ENCODE peak calls at places on chromosome 14, in ten cellular contexts. D is NCI-H345, Y is epithelial cell of esophagus, J is CD14-positive monocyte, Q is islet precursor cell, R is T-helper 9 cell, N is SW 1271, X is stomach, W is WTC11, A is posterior cingulate gyrus. O is an unnamed sample.

GRCh38 chr14:100592461-100592871 is 5.2 kb upstream of the BEGAIN start:
- DNase-seq in D (no peak), Y (no peak), J (peak), Q (no peak), R (no peak), N (no peak), X (no peak), W (peak), A (peak), O (no peak)

GRCh38 chr14:79514700-79515099 is 696.6 kb downstream of the DIO2 start:
- DNase-seq in D (no peak), Y (peak), J (no peak), Q (peak), R (no peak), N (no peak), X (no peak), W (no peak), A (no peak), O (no peak)

GRCh38 chr14:71029236-71029781 is 122.0 kb downstream of the PCNX1 start:
- DNase-seq in D (no peak), Y (no peak), J (no peak), Q (no peak), R (no peak), N (no peak), X (no peak), W (no peak), A (no peak), O (no peak)

GRCh38 chr14:99592933-99593753 is 10.9 kb downstream of the CCDC85C start:
- DNase-seq in D (no peak), Y (no peak), J (no peak), Q (no peak), R (no peak), N (no peak), X (no peak), W (no peak), A (peak), O (no peak)

GRCh38 chr14:59018978-59019377 is 169.5 kb upstream of the DAAM1 start:
- DNase-seq in D (no peak), Y (peak), J (no peak), Q (peak), R (no peak), N (no peak), X (no peak), W (peak), A (no peak), O (no peak)

GRCh38 chr14:90024910-90025309 is 36.9 kb upstream of the KCNK13 start:
- DNase-seq in D (no peak), Y (no peak), J (no peak), Q (no peak), R (no peak), N (no peak), X (no peak), W (no peak), A (no peak), O (no peak)

GRCh38 chr14:65069874-65070709 is 32.2 kb downstream of the MAX start:
- DNase-seq in D (peak), Y (peak), J (no peak), Q (no peak), R (no peak), N (no peak), X (peak), W (no peak), A (no peak), O (peak)

GRCh38 chr14:72513994-72514659 is 379.8 kb downstream of the DPF3 start:
- DNase-seq in D (no peak), Y (peak), J (no peak), Q (peak), R (no peak), N (no peak), X (no peak), W (no peak), A (no peak), O (no peak)

GRCh38 chr14:90649096-90649495 is 167.1 kb downstream of the TTC7B start:
- DNase-seq in D (no peak), Y (no peak), J (no peak), Q (no peak), R (no peak), N (no peak), X (no peak), W (no peak), A (no peak), O (no peak)

GRCh38 chr14:102544745-102545460 is 35.3 kb upstream of the ANKRD9 start:
- DNase-seq in D (no peak), Y (no peak), J (no peak), Q (peak), R (no peak), N (no peak), X (peak), W (peak), A (no peak), O (peak)

GRCh38 chr14:105089746-105090492 is 24.7 kb upstream of the GPR132 start:
- DNase-seq in D (peak), Y (no peak), J (no peak), Q (no peak), R (no peak), N (no peak), X (no peak), W (no peak), A (no peak), O (no peak)

GRCh38 chr14:100296106-100296651 is 10.1 kb downstream of the SLC25A29 start:
- DNase-seq in D (no peak), Y (no peak), J (peak), Q (peak), R (no peak), N (no peak), X (no peak), W (no peak), A (peak), O (no peak)

GRCh38 chr14:96205994-96206392 is 1.4 kb downstream of the BDKRB2 start:
- DNase-seq in D (no peak), Y (no peak), J (no peak), Q (no peak), R (no peak), N (no peak), X (no peak), W (no peak), A (no peak), O (peak)

GRCh38 chr14:20455355-20456300 is 602 bp downstream of the APEX1 start:
- DNase-seq in D (peak), Y (peak), J (no peak), Q (no peak), R (no peak), N (peak), X (peak), W (peak), A (no peak), O (peak)

GRCh38 chr14:47278233-47278842 is 397.1 kb downstream of the MDGA2 start:
- DNase-seq in D (peak), Y (peak), J (no peak), Q (peak), R (no peak), N (no peak), X (peak), W (peak), A (peak), O (no peak)

GRCh38 chr14:91100086-91100485 is 13.8 kb upstream of the DGLUCY start:
- DNase-seq in D (no peak), Y (no peak), J (no peak), Q (no peak), R (no peak), N (no peak), X (no peak), W (no peak), A (no peak), O (no peak)

GRCh38 chr14:79575032-79575431 is 636.3 kb downstream of the DIO2 start:
- DNase-seq in D (no peak), Y (no peak), J (no peak), Q (no peak), R (no peak), N (no peak), X (no peak), W (no peak), A (no peak), O (no peak)

GRCh38 chr14:67541448-67542387 is 8.6 kb downstream of the PLEKHH1 start:
- DNase-seq in D (no peak), Y (no peak), J (no peak), Q (peak), R (no peak), N (no peak), X (peak), W (peak), A (no peak), O (no peak)

GRCh38 chr14:102545461-102546265 is 36.1 kb upstream of the ANKRD9 start:
- DNase-seq in D (no peak), Y (no peak), J (no peak), Q (peak), R (no peak), N (no peak), X (no peak), W (peak), A (no peak), O (peak)

GRCh38 chr14:26290007-26290530 is 307.8 kb downstream of the NOVA1 start:
- DNase-seq in D (no peak), Y (peak), J (no peak), Q (no peak), R (no peak), N (no peak), X (no peak), W (no peak), A (no peak), O (no peak)

GRCh38 chr14:73235531-73236155 is 1.7 kb upstream of the PAPLN start:
- DNase-seq in D (no peak), Y (no peak), J (no peak), Q (peak), R (no peak), N (no peak), X (no peak), W (peak), A (no peak), O (no peak)

GRCh38 chr14:106694638-106695393 is 1168.4 kb downstream of the TMEM121 start:
- DNase-seq in D (peak), Y (peak), J (peak), Q (no peak), R (peak), N (no peak), X (no peak), W (no peak), A (no peak), O (no peak)

GRCh38 chr14:75960219-75960618 is 21.6 kb downstream of the TGFB3 start:
- DNase-seq in D (no peak), Y (no peak), J (no peak), Q (peak), R (no peak), N (no peak), X (no peak), W (no peak), A (no peak), O (no peak)

GRCh38 chr14:58749066-58749669 is 111.4 kb downstream of the DACT1 start:
- DNase-seq in D (peak), Y (peak), J (peak), Q (peak), R (no peak), N (peak), X (peak), W (no peak), A (no peak), O (no peak)

GRCh38 chr14:72565200-72565599 is 328.7 kb downstream of the DPF3 start:
- DNase-seq in D (no peak), Y (no peak), J (no peak), Q (no peak), R (no peak), N (no peak), X (no peak), W (no peak), A (no peak), O (no peak)

GRCh38 chr14:74888164-74889158 is 6.7 kb downstream of the DLST start:
- DNase-seq in D (no peak), Y (peak), J (no peak), Q (peak), R (no peak), N (no peak), X (no peak), W (no peak), A (no peak), O (peak)

GRCh38 chr14:92481386-92481785 is 32.2 kb upstream of the RIN3 start:
- DNase-seq in D (no peak), Y (no peak), J (no peak), Q (peak), R (no peak), N (no peak), X (no peak), W (no peak), A (no peak), O (no peak)

GRCh38 chr14:54815016-54815415 is 87.6 kb downstream of the GCH1 start:
- DNase-seq in D (no peak), Y (no peak), J (no peak), Q (no peak), R (no peak), N (no peak), X (no peak), W (no peak), A (no peak), O (no peak)

GRCh38 chr14:102593841-102594170 is 1.4 kb downstream of the RCOR1 start:
- DNase-seq in D (no peak), Y (no peak), J (no peak), Q (no peak), R (no peak), N (no peak), X (no peak), W (no peak), A (no peak), O (no peak)

GRCh38 chr14:22887260-22887989 is 4.4 kb downstream of the REM2 start:
- DNase-seq in D (peak), Y (peak), J (no peak), Q (peak), R (peak), N (peak), X (peak), W (peak), A (no peak), O (peak)

GRCh38 chr14:63249112-63249511 is 44.9 kb downstream of the RHOJ start:
- DNase-seq in D (no peak), Y (no peak), J (no peak), Q (no peak), R (no peak), N (no peak), X (no peak), W (no peak), A (no peak), O (no peak)

GRCh38 chr14:101118746-101119610 is 215.5 kb upstream of the RTL1 start:
- DNase-seq in D (no peak), Y (no peak), J (no peak), Q (peak), R (no peak), N (no peak), X (peak), W (no peak), A (no peak), O (no peak)

GRCh38 chr14:101972126-101972785 is 7.9 kb downstream of the DYNC1H1 start:
- DNase-seq in D (no peak), Y (peak), J (peak), Q (peak), R (no peak), N (peak), X (peak), W (no peak), A (peak), O (peak)

GRCh38 chr14:66121859-66122258 is 364.3 kb upstream of the CCDC196 start:
- DNase-seq in D (no peak), Y (no peak), J (no peak), Q (no peak), R (no peak), N (no peak), X (no peak), W (peak), A (no peak), O (no peak)

GRCh38 chr14:99758121-99758871 is 34.9 kb upstream of the EML1 start:
- DNase-seq in D (no peak), Y (peak), J (no peak), Q (peak), R (no peak), N (no peak), X (no peak), W (peak), A (peak), O (no peak)

GRCh38 chr14:90512332-90512951 is 115.6 kb downstream of the CALM1 start:
- DNase-seq in D (peak), Y (no peak), J (no peak), Q (no peak), R (no peak), N (no peak), X (peak), W (no peak), A (peak), O (no peak)